ENCODE peak calls at places on chromosomes 11 and 22, in ten cellular contexts. One of them, this sample, is unnamed.

GRCh38 chr11:18304745-18305144 is 17.2 kb downstream of the HPS5 start:
- DNase-seq in MCF 10A: no peak
- DNase-seq in AG04450: no peak
- DNase-seq in cardiac fibroblast: no peak
- DNase-seq in foreskin fibroblast: no peak
- DNase-seq in psoas muscle: no peak
- DNase-seq in lower leg skin: no peak
- DNase-seq in cardiac muscle cell: no peak
- DNase-seq in thoracic aorta: no peak
- DNase-seq in kidney: no peak
- DNase-seq in this sample: no peak

GRCh38 chr11:126344291-126344970 is 11.1 kb upstream of the ST3GAL4 start:
- DNase-seq in MCF 10A: no peak
- DNase-seq in AG04450: no peak
- DNase-seq in cardiac fibroblast: no peak
- DNase-seq in foreskin fibroblast: no peak
- DNase-seq in psoas muscle: peak
- DNase-seq in lower leg skin: no peak
- DNase-seq in cardiac muscle cell: no peak
- DNase-seq in thoracic aorta: no peak
- DNase-seq in kidney: peak
- DNase-seq in this sample: no peak

GRCh38 chr22:42887523-42888507 is 30.7 kb upstream of the ARFGAP3 start:
- DNase-seq in MCF 10A: no peak
- DNase-seq in AG04450: no peak
- DNase-seq in cardiac fibroblast: no peak
- DNase-seq in foreskin fibroblast: no peak
- DNase-seq in psoas muscle: no peak
- DNase-seq in lower leg skin: no peak
- DNase-seq in cardiac muscle cell: no peak
- DNase-seq in thoracic aorta: no peak
- DNase-seq in kidney: no peak
- DNase-seq in this sample: no peak

GRCh38 chr22:29449296-29449863 is 11.0 kb downstream of the RFPL1 start:
- DNase-seq in MCF 10A: no peak
- DNase-seq in AG04450: no peak
- DNase-seq in cardiac fibroblast: no peak
- DNase-seq in foreskin fibroblast: no peak
- DNase-seq in psoas muscle: no peak
- DNase-seq in lower leg skin: no peak
- DNase-seq in cardiac muscle cell: no peak
- DNase-seq in thoracic aorta: no peak
- DNase-seq in kidney: no peak
- DNase-seq in this sample: no peak

GRCh38 chr11:78318733-78319132 is 98.9 kb downstream of the GAB2 start:
- DNase-seq in MCF 10A: no peak
- DNase-seq in AG04450: no peak
- DNase-seq in cardiac fibroblast: no peak
- DNase-seq in foreskin fibroblast: peak
- DNase-seq in psoas muscle: no peak
- DNase-seq in lower leg skin: no peak
- DNase-seq in cardiac muscle cell: no peak
- DNase-seq in thoracic aorta: no peak
- DNase-seq in kidney: no peak
- DNase-seq in this sample: no peak

GRCh38 chr11:39361557-39361956 is 2097.9 kb downstream of the LRRC4C start:
- DNase-seq in MCF 10A: no peak
- DNase-seq in AG04450: no peak
- DNase-seq in cardiac fibroblast: no peak
- DNase-seq in foreskin fibroblast: no peak
- DNase-seq in psoas muscle: no peak
- DNase-seq in lower leg skin: no peak
- DNase-seq in cardiac muscle cell: no peak
- DNase-seq in thoracic aorta: no peak
- DNase-seq in kidney: no peak
- DNase-seq in this sample: no peak

GRCh38 chr11:112377946-112378345 is 117.3 kb upstream of the PLET1 start:
- DNase-seq in MCF 10A: no peak
- DNase-seq in AG04450: no peak
- DNase-seq in cardiac fibroblast: no peak
- DNase-seq in foreskin fibroblast: no peak
- DNase-seq in psoas muscle: no peak
- DNase-seq in lower leg skin: peak
- DNase-seq in cardiac muscle cell: no peak
- DNase-seq in thoracic aorta: no peak
- DNase-seq in kidney: no peak
- DNase-seq in this sample: no peak

GRCh38 chr11:82732734-82733443 is 775 bp downstream of the FAM181B start:
- DNase-seq in MCF 10A: no peak
- DNase-seq in AG04450: no peak
- DNase-seq in cardiac fibroblast: no peak
- DNase-seq in foreskin fibroblast: no peak
- DNase-seq in psoas muscle: peak
- DNase-seq in lower leg skin: no peak
- DNase-seq in cardiac muscle cell: no peak
- DNase-seq in thoracic aorta: no peak
- DNase-seq in kidney: peak
- DNase-seq in this sample: peak

GRCh38 chr11:119421941-119422504 is 949 bp downstream of the THY1 start:
- DNase-seq in MCF 10A: no peak
- DNase-seq in AG04450: no peak
- DNase-seq in cardiac fibroblast: peak
- DNase-seq in foreskin fibroblast: peak
- DNase-seq in psoas muscle: no peak
- DNase-seq in lower leg skin: no peak
- DNase-seq in cardiac muscle cell: peak
- DNase-seq in thoracic aorta: no peak
- DNase-seq in kidney: no peak
- DNase-seq in this sample: peak

GRCh38 chr11:63508009-63508408 is 2.1 kb downstream of the LGALS12 start:
- DNase-seq in MCF 10A: peak
- DNase-seq in AG04450: no peak
- DNase-seq in cardiac fibroblast: peak
- DNase-seq in foreskin fibroblast: no peak
- DNase-seq in psoas muscle: peak
- DNase-seq in lower leg skin: no peak
- DNase-seq in cardiac muscle cell: peak
- DNase-seq in thoracic aorta: no peak
- DNase-seq in kidney: no peak
- DNase-seq in this sample: peak

GRCh38 chr11:63512816-63513215 is 6.9 kb downstream of the LGALS12 start:
- DNase-seq in MCF 10A: no peak
- DNase-seq in AG04450: no peak
- DNase-seq in cardiac fibroblast: no peak
- DNase-seq in foreskin fibroblast: no peak
- DNase-seq in psoas muscle: no peak
- DNase-seq in lower leg skin: no peak
- DNase-seq in cardiac muscle cell: no peak
- DNase-seq in thoracic aorta: no peak
- DNase-seq in kidney: no peak
- DNase-seq in this sample: no peak

GRCh38 chr11:63511349-63511748 is 5.5 kb downstream of the LGALS12 start:
- DNase-seq in MCF 10A: no peak
- DNase-seq in AG04450: no peak
- DNase-seq in cardiac fibroblast: no peak
- DNase-seq in foreskin fibroblast: no peak
- DNase-seq in psoas muscle: no peak
- DNase-seq in lower leg skin: no peak
- DNase-seq in cardiac muscle cell: no peak
- DNase-seq in thoracic aorta: no peak
- DNase-seq in kidney: no peak
- DNase-seq in this sample: peak

GRCh38 chr11:63508745-63509144 is 2.9 kb downstream of the LGALS12 start:
- DNase-seq in MCF 10A: no peak
- DNase-seq in AG04450: no peak
- DNase-seq in cardiac fibroblast: no peak
- DNase-seq in foreskin fibroblast: no peak
- DNase-seq in psoas muscle: no peak
- DNase-seq in lower leg skin: no peak
- DNase-seq in cardiac muscle cell: no peak
- DNase-seq in thoracic aorta: no peak
- DNase-seq in kidney: no peak
- DNase-seq in this sample: no peak

DNA sequence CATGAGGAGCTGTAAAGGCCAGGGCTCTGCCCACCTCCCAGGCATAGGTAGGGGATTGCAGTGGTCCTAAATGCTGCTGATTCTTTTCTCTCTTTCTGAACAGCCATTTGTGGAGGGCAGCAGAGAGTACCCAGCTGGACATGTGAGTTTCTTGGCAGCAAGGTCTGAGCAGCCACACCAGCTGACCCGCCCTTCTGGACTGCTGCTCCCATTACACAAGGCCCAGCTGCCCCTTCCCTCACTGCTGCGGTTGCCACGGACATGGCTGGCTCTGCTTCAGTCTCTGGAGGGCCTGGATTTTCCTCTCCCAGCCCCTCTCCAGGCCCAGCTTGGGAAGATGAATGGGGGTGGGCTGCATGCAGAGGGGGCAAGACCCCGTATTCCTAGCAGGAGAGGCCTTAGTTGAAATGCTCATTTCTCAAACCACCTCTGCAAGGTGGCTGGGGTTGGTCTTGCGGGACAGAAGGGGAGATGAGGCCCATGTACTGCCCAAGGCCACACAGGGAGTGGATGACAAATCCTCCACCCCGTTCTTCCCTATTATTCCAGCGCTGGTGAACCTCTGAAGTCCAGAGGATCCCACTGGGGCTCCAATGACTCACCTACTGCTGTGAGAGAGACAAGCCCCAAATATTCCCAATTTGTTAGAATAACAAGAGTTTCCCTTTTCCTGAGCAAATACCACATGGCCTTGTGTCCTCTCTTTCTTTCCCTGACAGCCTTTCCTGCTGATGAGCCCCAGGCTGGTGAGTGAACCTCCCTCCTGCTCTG is 4.7 kb downstream of the LGALS12 start:
- DNase-seq in MCF 10A: peak
- DNase-seq in AG04450: no peak
- DNase-seq in cardiac fibroblast: peak
- DNase-seq in foreskin fibroblast: no peak
- DNase-seq in psoas muscle: peak
- DNase-seq in lower leg skin: no peak
- DNase-seq in cardiac muscle cell: peak
- DNase-seq in thoracic aorta: no peak
- DNase-seq in kidney: no peak
- DNase-seq in this sample: peak
- TF ChIP-seq CTCF in MCF 10A: no peak
- TF ChIP-seq CTCF in AG04450: no peak
- TF ChIP-seq CTCF in cardiac fibroblast: no peak
- TF ChIP-seq CTCF in foreskin fibroblast: no peak
- TF ChIP-seq CTCF in psoas muscle: peak
- TF ChIP-seq CTCF in lower leg skin: no peak
- TF ChIP-seq CTCF in cardiac muscle cell: peak
- TF ChIP-seq CTCF in thoracic aorta: no peak
- TF ChIP-seq CTCF in kidney: no peak
- TF ChIP-seq CTCF in this sample: no peak

DNA sequence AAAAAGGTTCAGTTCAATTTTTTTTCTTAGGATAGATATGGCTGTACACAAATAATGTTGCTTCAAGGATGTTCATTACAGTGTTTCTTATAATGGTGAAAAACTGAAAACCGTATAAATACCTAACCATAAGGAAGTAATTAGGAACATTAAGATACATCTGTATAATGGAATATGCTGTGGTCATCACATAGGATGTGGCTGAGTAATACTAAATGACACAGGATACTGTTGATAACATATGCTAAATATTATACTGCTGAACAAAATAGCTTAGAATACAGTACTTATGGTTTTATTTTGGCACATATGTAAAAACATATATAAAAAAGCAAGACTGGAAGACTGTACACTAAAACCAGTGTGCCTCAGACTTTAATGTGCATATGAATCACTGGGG is 43.7 kb downstream of the FBXO7 start:
- DNase-seq in MCF 10A: no peak
- DNase-seq in AG04450: no peak
- DNase-seq in cardiac fibroblast: no peak
- DNase-seq in foreskin fibroblast: peak
- DNase-seq in psoas muscle: no peak
- DNase-seq in lower leg skin: no peak
- DNase-seq in cardiac muscle cell: no peak
- DNase-seq in thoracic aorta: no peak
- DNase-seq in kidney: no peak
- DNase-seq in this sample: no peak
- TF ChIP-seq CTCF in MCF 10A: no peak
- TF ChIP-seq CTCF in AG04450: no peak
- TF ChIP-seq CTCF in cardiac fibroblast: no peak
- TF ChIP-seq CTCF in foreskin fibroblast: no peak
- TF ChIP-seq CTCF in psoas muscle: no peak
- TF ChIP-seq CTCF in lower leg skin: no peak
- TF ChIP-seq CTCF in cardiac muscle cell: no peak
- TF ChIP-seq CTCF in thoracic aorta: no peak
- TF ChIP-seq CTCF in kidney: no peak
- TF ChIP-seq CTCF in this sample: no peak

DNA sequence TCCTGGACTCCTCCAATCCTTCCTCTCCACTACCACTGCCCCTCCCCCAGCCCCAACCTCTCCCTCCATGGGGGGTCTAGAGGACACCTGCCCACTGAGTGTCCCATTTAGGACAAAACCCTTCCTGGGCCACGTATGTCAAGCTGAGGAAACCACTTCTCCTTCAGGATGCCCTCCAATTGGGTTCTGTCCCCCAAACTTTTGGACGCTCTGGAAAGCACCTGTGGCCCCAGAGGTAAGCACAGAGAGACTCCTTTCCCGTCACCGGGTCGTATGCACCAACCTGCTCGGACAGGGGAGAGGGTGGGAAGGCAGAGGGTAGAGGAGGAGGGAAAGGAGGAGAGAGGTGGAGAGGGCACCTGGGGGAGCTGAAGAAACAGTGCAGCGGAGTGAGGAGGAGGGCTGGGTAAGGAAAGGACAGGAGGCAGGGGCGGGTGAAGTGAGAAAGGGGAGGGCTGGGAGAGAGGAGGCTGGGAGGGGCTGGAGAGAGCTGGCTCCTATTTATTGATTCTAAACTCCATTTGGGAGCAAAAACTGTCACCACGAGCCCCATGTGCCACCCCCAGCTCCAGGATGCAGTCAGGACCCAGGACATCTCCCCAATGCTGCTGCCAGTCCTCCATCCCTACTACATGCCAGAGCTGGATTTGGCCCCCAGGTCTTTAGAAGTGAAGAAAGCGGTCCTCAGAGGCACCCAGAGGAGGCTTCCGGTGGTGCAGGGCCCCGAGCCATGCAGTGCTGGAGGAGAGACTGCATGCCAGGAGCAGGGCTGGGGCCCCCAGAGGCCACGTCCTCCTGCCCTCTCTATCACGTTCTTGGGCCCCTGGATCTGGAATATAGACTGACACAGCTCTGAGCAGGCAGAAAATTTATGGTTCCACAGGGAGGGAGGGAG is 53.6 kb downstream of the SLC22A12 start:
- DNase-seq in MCF 10A: no peak
- DNase-seq in AG04450: no peak
- DNase-seq in cardiac fibroblast: no peak
- DNase-seq in foreskin fibroblast: no peak
- DNase-seq in psoas muscle: no peak
- DNase-seq in lower leg skin: peak
- DNase-seq in cardiac muscle cell: peak
- DNase-seq in thoracic aorta: no peak
- DNase-seq in kidney: no peak
- DNase-seq in this sample: no peak
- TF ChIP-seq CTCF in MCF 10A: no peak
- TF ChIP-seq CTCF in AG04450: no peak
- TF ChIP-seq CTCF in cardiac fibroblast: no peak
- TF ChIP-seq CTCF in foreskin fibroblast: no peak
- TF ChIP-seq CTCF in psoas muscle: no peak
- TF ChIP-seq CTCF in lower leg skin: no peak
- TF ChIP-seq CTCF in cardiac muscle cell: peak
- TF ChIP-seq CTCF in thoracic aorta: no peak
- TF ChIP-seq CTCF in kidney: no peak
- TF ChIP-seq CTCF in this sample: no peak

GRCh38 chr11:8768625-8769333 is 86.2 kb downstream of the RPL27A start:
- DNase-seq in MCF 10A: peak
- DNase-seq in AG04450: no peak
- DNase-seq in cardiac fibroblast: peak
- DNase-seq in foreskin fibroblast: peak
- DNase-seq in psoas muscle: no peak
- DNase-seq in lower leg skin: peak
- DNase-seq in cardiac muscle cell: peak
- DNase-seq in thoracic aorta: peak
- DNase-seq in kidney: no peak
- DNase-seq in this sample: no peak
- TF ChIP-seq CTCF in MCF 10A: no peak
- TF ChIP-seq CTCF in AG04450: peak
- TF ChIP-seq CTCF in cardiac fibroblast: peak
- TF ChIP-seq CTCF in foreskin fibroblast: peak
- TF ChIP-seq CTCF in psoas muscle: peak
- TF ChIP-seq CTCF in lower leg skin: no peak
- TF ChIP-seq CTCF in cardiac muscle cell: peak
- TF ChIP-seq CTCF in thoracic aorta: peak
- TF ChIP-seq CTCF in kidney: peak
- TF ChIP-seq CTCF in this sample: no peak

This sample was measured in GM13976.